ENCODE peak calls at places on chromosome 16, in eight cellular contexts. R is hepatic stellate cell; T is PC-9; W is activated B cell treated with CpG ODN at 0.5 μM for 24 hours; U is activated naive CD8-positive, alpha-beta T cell treated with anti-CD3 and anti-CD28 coated beads for 36 hours; X is mucosa of descending colon; Z is MCF 10A; P is AG09319. I is an unnamed sample.

GRCh38 chr16:88759245-88759975 is 25.6 kb downstream of the PIEZO1 start:
- DNase-seq in W (no peak), X (peak), P (no peak), U (no peak), Z (no peak), R (peak), T (no peak), I (no peak)

GRCh38 chr16:49492896-49493620 is 119.5 kb downstream of the C16orf78 start:
- DNase-seq in R (no peak), X (no peak), P (no peak), Z (no peak), T (no peak), U (no peak), W (peak), I (no peak)

GRCh38 chr16:79902351-79902750 is 301.8 kb upstream of the MAF start:
- DNase-seq in R (no peak), P (no peak), X (no peak), Z (no peak), W (no peak), T (no peak), U (no peak), I (no peak)

GRCh38 chr16:35173295-35173694 is 1713.9 kb downstream of the TP53TG3F start:
- DNase-seq in X (no peak), Z (no peak), T (no peak), P (no peak), R (no peak), U (no peak), W (no peak), I (no peak)

GRCh38 chr16:69889295-69889964 is 61.7 kb upstream of the CLEC18A start:
- DNase-seq in Z (no peak), R (no peak), U (no peak), W (no peak), X (no peak), T (no peak), P (no peak), I (no peak)

GRCh38 chr16:87017388-87018012 is 299.7 kb downstream of the C16orf95 start:
- DNase-seq in X (no peak), Z (peak), T (peak), U (no peak), R (peak), P (peak), W (no peak), I (no peak)

GRCh38 chr16:3007957-3008748 is 4.6 kb upstream of the CLDN9 start:
- DNase-seq in W (no peak), U (no peak), P (no peak), Z (no peak), X (peak), T (no peak), R (no peak), I (no peak)

GRCh38 chr16:87648236-87648635 is 45.9 kb downstream of the JPH3 start:
- DNase-seq in W (no peak), U (no peak), Z (no peak), X (no peak), R (no peak), P (no peak), T (no peak), I (no peak)

I was measured in GM20000.